ENCODE peak calls at places on chromosomes 16 and 17, in nine cellular contexts. T is CD8-positive, alpha-beta T cell; B is activated B cell treated with CpG ODN at 0.5 μM for 24 hours; C is heart left ventricle; J is A549; E is AG09319; F is islet precursor cell; N is uterus; L is MCF 10A. Y is an unnamed sample.

GRCh38 chr17:78923660-78924453 is 1.3 kb downstream of the TIMP2 start:
- DNase-seq in T (peak), B (peak), C (peak), J (peak), E (no peak), F (peak), N (peak), L (peak), Y (peak)

GRCh38 chr16:84281077-84281476 is 13.6 kb upstream of the WFDC1 start:
- DNase-seq in T (no peak), B (no peak), C (no peak), J (peak), E (no peak), F (no peak), N (no peak), L (peak), Y (no peak)

GRCh38 chr17:57927048-57927723 is 28.0 kb downstream of the CUEDC1 start:
- DNase-seq in T (no peak), B (no peak), C (no peak), J (no peak), E (peak), F (peak), N (no peak), L (peak), Y (no peak)

GRCh38 chr17:40622509-40622928 is 25.1 kb downstream of the SMARCE1 start:
- DNase-seq in T (no peak), B (no peak), C (no peak), J (no peak), E (no peak), F (no peak), N (no peak), L (no peak), Y (no peak)

GRCh38 chr17:57328109-57328882 is 72.0 kb downstream of the MSI2 start:
- DNase-seq in T (no peak), B (no peak), C (no peak), J (no peak), E (no peak), F (no peak), N (no peak), L (no peak), Y (no peak)

GRCh38 chr16:31256466-31256865 is 3.3 kb upstream of the ITGAM start:
- DNase-seq in T (no peak), B (no peak), C (no peak), J (no peak), E (no peak), F (no peak), N (no peak), L (no peak), Y (no peak)

GRCh38 chr17:76452102-76452645 is 778 bp downstream of the UBE2O start:
- DNase-seq in T (no peak), B (no peak), C (no peak), J (no peak), E (no peak), F (no peak), N (no peak), L (no peak), Y (no peak)

GRCh38 chr17:61908292-61909037 is 19.3 kb downstream of the INTS2 start:
- DNase-seq in T (no peak), B (no peak), C (no peak), J (no peak), E (no peak), F (no peak), N (no peak), L (no peak), Y (no peak)

GRCh38 chr17:61205931-61206330 is 193.7 kb upstream of the TBX2 start:
- DNase-seq in T (no peak), B (no peak), C (no peak), J (peak), E (no peak), F (no peak), N (no peak), L (peak), Y (no peak)

GRCh38 chr16:70470927-70471341 is 16.5 kb downstream of the FCSK start:
- DNase-seq in T (no peak), B (no peak), C (no peak), J (peak), E (no peak), F (peak), N (no peak), L (peak), Y (no peak)

GRCh38 chr17:70195091-70195490 is 25.8 kb downstream of the KCNJ2 start:
- DNase-seq in T (no peak), B (no peak), C (no peak), J (no peak), E (no peak), F (no peak), N (no peak), L (no peak), Y (no peak)

GRCh38 chr17:50047488-50048126 is 8.3 kb upstream of the ITGA3 start:
- DNase-seq in T (no peak), B (no peak), C (no peak), J (peak), E (no peak), F (peak), N (no peak), L (peak), Y (no peak)

GRCh38 chr16:30662449-30662848 is 4.2 kb downstream of the FBRS start:
- DNase-seq in T (no peak), B (no peak), C (no peak), J (no peak), E (no peak), F (no peak), N (no peak), L (no peak), Y (no peak)

GRCh38 chr17:61352771-61353170 is 46.9 kb upstream of the TBX2 start:
- DNase-seq in T (no peak), B (no peak), C (no peak), J (no peak), E (no peak), F (no peak), N (no peak), L (no peak), Y (no peak)

GRCh38 chr17:73205326-73205980 is 12.6 kb downstream of the COG1 start:
- DNase-seq in T (no peak), B (no peak), C (no peak), J (no peak), E (no peak), F (no peak), N (no peak), L (no peak), Y (no peak)